ENCODE peak calls at places on chromosomes 3 and 15, in four cellular contexts. Z is A549, K is WTC11, T is HepG2. O is an unnamed sample.

GRCh38 chr3:112781611-112782010 is 65.1 kb downstream of the CD200R1L start:
- DNase-seq in Z (no peak), T (no peak), K (no peak), O (no peak)

GRCh38 chr15:75203017-75203907 is 1.6 kb downstream of the C15orf39 start:
- DNase-seq in K (no peak), Z (peak), T (no peak), O (peak)

GRCh38 chr15:79051941-79052731 is 38.4 kb downstream of the RASGRF1 start:
- DNase-seq in T (no peak), K (no peak), Z (no peak), O (no peak)

GRCh38 chr3:184651945-184652344 is 59.9 kb downstream of the MAGEF1 start:
- DNase-seq in T (no peak), Z (no peak), K (no peak), O (no peak)

GRCh38 chr3:152688313-152688712 is 146.6 kb upstream of the P2RY1 start:
- DNase-seq in T (no peak), Z (peak), K (no peak), O (no peak)

GRCh38 chr3:178131801-178132200 is 404.4 kb upstream of the KCNMB2 start:
- DNase-seq in K (no peak), Z (no peak), T (no peak), O (no peak)

GRCh38 chr15:85047271-85047948 is 65.8 kb downstream of the PDE8A start:
- DNase-seq in Z (peak), T (peak), K (no peak), O (peak)

GRCh38 chr3:138781012-138781470 is 53.7 kb downstream of the PIK3CB start:
- DNase-seq in T (no peak), K (no peak), Z (no peak), O (no peak)

GRCh38 chr15:38638841-38639240 is 74.2 kb upstream of the RASGRP1 start:
- DNase-seq in T (no peak), K (no peak), Z (no peak), O (no peak)

GRCh38 chr3:135994708-135995335 is 29.3 kb downstream of the PPP2R3A start:
- DNase-seq in Z (no peak), T (no peak), K (no peak), O (no peak)

GRCh38 chr3:47370887-47371697 is 9.7 kb upstream of the PTPN23 start:
- DNase-seq in T (no peak), K (peak), Z (no peak), O (no peak)

GRCh38 chr3:77045686-77046085 is 5.8 kb downstream of the ROBO2 start:
- DNase-seq in K (no peak), Z (no peak), T (no peak), O (no peak)

GRCh38 chr3:124587053-124587408 is 143.2 kb upstream of the UMPS start:
- DNase-seq in K (peak), T (no peak), Z (no peak), O (no peak)

GRCh38 chr3:62201438-62202035 is 171.8 kb downstream of the FEZF2 start:
- DNase-seq in K (no peak), T (peak), Z (peak), O (peak)

GRCh38 chr3:116051586-116051985 is 393.7 kb downstream of the LSAMP start:
- DNase-seq in Z (no peak), K (no peak), T (no peak), O (no peak)

GRCh38 chr15:82923744-82924143 is 28.8 kb downstream of the HOMER2 start:
- DNase-seq in Z (no peak), K (no peak), T (no peak), O (no peak)

GRCh38 chr3:58667229-58667628 is 655 bp upstream of the FAM3D start:
- DNase-seq in Z (no peak), K (no peak), T (no peak), O (no peak)

GRCh38 chr15:61916104-61916503 is 144.1 kb downstream of the VPS13C start:
- DNase-seq in T (no peak), K (no peak), Z (no peak), O (no peak)

GRCh38 chr3:101166150-101166549 is 154.2 kb downstream of the IMPG2 start:
- DNase-seq in T (no peak), Z (no peak), K (no peak), O (no peak)

GRCh38 chr3:126003447-126004190 is 34.6 kb downstream of the ROPN1B start:
- DNase-seq in K (no peak), T (no peak), Z (no peak), O (no peak)

GRCh38 chr3:14299767-14300166 is 102.6 kb upstream of the SLC6A6 start:
- DNase-seq in T (no peak), K (no peak), Z (no peak), O (no peak)

GRCh38 chr3:84555629-84556028 is 403.2 kb upstream of the CADM2 start:
- DNase-seq in K (no peak), Z (no peak), T (no peak), O (no peak)

GRCh38 chr3:31004025-31004678 is 109.7 kb upstream of the GADL1 start:
- DNase-seq in Z (no peak), K (no peak), T (no peak), O (peak)

GRCh38 chr3:50255251-50255615 is 13.7 kb upstream of the SEMA3B start:
- DNase-seq in K (no peak), T (no peak), Z (no peak), O (no peak)

GRCh38 chr15:45510758-45511280 is 11.7 kb downstream of the SLC30A4 start:
- DNase-seq in K (no peak), T (no peak), Z (no peak), O (no peak)

GRCh38 chr3:66261318-66261717 is 40.5 kb downstream of the SLC25A26 start:
- DNase-seq in Z (no peak), T (no peak), K (no peak), O (no peak)

GRCh38 chr3:12301513-12301912 is 12.6 kb downstream of the PPARG start:
- DNase-seq in T (no peak), K (no peak), Z (no peak), O (no peak)

GRCh38 chr15:100075284-100075683 is 266.5 kb downstream of the ADAMTS17 start:
- DNase-seq in K (no peak), T (no peak), Z (no peak), O (no peak)

GRCh38 chr15:100081454-100081853 is 260.3 kb downstream of the ADAMTS17 start:
- DNase-seq in K (no peak), T (no peak), Z (no peak), O (no peak)

GRCh38 chr15:100073982-100074381 is 267.8 kb downstream of the ADAMTS17 start:
- DNase-seq in Z (no peak), T (no peak), K (no peak), O (no peak)

GRCh38 chr15:100082761-100083402 is 258.9 kb downstream of the ADAMTS17 start:
- DNase-seq in K (no peak), T (no peak), Z (no peak), O (no peak)

DNA sequence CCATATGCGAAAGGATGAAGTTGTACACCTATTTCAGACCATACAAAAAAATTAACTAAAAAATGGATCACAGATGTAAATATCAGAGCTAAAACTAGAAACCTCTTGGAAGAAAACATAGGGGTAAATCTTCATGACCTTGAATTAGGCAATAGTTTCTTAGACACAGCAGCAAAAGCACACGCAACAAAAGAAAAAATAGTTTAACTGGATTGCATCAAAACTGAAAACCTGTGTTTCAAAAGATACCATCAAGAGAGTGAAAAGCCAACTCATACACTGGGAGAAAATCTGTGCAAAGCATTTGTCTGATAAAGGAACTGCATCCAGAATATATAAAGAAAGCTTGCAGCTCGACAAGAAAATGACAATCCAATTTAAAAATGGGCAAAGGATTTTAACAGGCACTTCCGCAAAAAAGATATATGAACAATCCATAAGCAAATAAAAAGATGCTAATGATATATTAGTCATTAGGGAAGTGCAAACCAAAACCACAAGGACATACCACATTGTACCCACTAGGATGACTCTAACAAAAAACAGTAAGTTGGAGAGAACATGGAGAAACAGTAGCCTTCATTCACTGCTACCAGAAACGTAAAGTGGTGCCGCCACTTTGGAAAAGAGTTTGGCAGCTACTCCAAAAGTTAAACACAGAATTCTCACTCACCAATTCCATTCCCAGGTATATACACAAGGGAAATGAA is 263.1 kb downstream of the ADAMTS17 start:
- DNase-seq in K (no peak), T (no peak), Z (no peak), O (no peak)
- TF ChIP-seq JUN in K (no peak), T (no peak), Z (no peak), O (no peak)

GRCh38 chr3:64805980-64806379 is 118.2 kb upstream of the ADAMTS9 start:
- DNase-seq in T (no peak), Z (no peak), K (no peak), O (no peak)

GRCh38 chr3:64806668-64807067 is 118.9 kb upstream of the ADAMTS9 start:
- DNase-seq in K (no peak), Z (no peak), T (no peak), O (no peak)

GRCh38 chr3:64803469-64803868 is 115.7 kb upstream of the ADAMTS9 start:
- DNase-seq in T (no peak), K (no peak), Z (no peak), O (no peak)

GRCh38 chr3:64805248-64805647 is 117.4 kb upstream of the ADAMTS9 start:
- DNase-seq in T (no peak), K (no peak), Z (no peak), O (no peak)

GRCh38 chr3:64808056-64808455 is 120.3 kb upstream of the ADAMTS9 start:
- DNase-seq in K (no peak), Z (no peak), T (no peak), O (no peak)
- TF ChIP-seq JUN in K (no peak), Z (no peak), T (no peak), O (no peak)

GRCh38 chr3:149383703-149384102 is 6.3 kb upstream of the TM4SF1 start:
- DNase-seq in Z (no peak), T (no peak), K (no peak), O (no peak)

GRCh38 chr3:149384167-149384566 is 6.7 kb upstream of the TM4SF1 start:
- DNase-seq in Z (no peak), T (no peak), K (no peak), O (no peak)

GRCh38 chr3:149382518-149382917 is 5.1 kb upstream of the TM4SF1 start:
- DNase-seq in K (no peak), Z (peak), T (no peak), O (no peak)

GRCh38 chr3:149381173-149382090 is 4.0 kb upstream of the TM4SF1 start:
- DNase-seq in K (no peak), T (no peak), Z (no peak), O (no peak)

DNA sequence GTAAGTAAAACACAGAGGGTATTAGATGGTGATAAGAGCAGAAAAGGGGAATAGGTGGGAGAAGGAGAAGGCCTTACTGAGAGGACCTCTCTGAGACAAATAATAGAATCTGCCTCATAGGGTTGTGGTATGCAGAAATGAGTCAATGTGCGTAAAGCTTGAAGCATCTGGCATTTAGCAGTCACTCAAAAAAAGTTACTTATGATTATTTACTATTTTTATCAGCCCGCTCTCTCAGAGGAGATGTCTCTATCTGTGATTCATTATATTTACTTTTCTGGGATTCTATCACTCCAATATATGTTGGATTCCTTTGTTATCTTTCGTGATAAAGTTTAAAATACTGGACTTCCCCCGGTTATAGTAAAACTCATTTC is 4.6 kb upstream of the TM4SF1 start:
- DNase-seq in Z (peak), K (no peak), T (no peak), O (no peak)
- TF ChIP-seq JUN in Z (peak), K (no peak), T (no peak), O (no peak)

GRCh38 chr15:48693474-48693873 is 48.0 kb upstream of the FBN1 start:
- DNase-seq in K (no peak), Z (no peak), T (no peak), O (no peak)
- TF ChIP-seq JUN in K (no peak), Z (no peak), T (no peak), O (no peak)